ENCODE peak calls at places on chromosomes 12 and 14, in six cellular contexts. Z is tibial nerve, R is neural progenitor cell, O is MM.1S, W is cardiac muscle cell, Y is brain microvascular endothelial cell. U is an unnamed sample.
A peak's percentile ranks its signal among the peaks of the same experiment; 100 is the strongest.

GRCh38 chr14:95862243-95862642 is 14.4 kb upstream of the TUNAR start:
- DNase-seq in Z (no peak), R (peak; percentile 47), O (no peak), W (peak; percentile 74), Y (peak; percentile 3), U (no peak)

GRCh38 chr12:132084681-132085635 is 59.2 kb downstream of the DDX51 start:
- DNase-seq in Z (peak; percentile 19), R (peak; percentile 90), O (no peak), W (peak; percentile 85), Y (no peak), U (peak; percentile 74)

GRCh38 chr14:93008381-93008780 is 85.4 kb downstream of the CHGA start:
- DNase-seq in Z (no peak), R (no peak), O (no peak), W (no peak), Y (no peak), U (no peak)

GRCh38 chr12:121857322-121858246 is 1.1 kb downstream of the HPD start:
- DNase-seq in Z (no peak), R (peak; percentile 15), O (no peak), W (no peak), Y (no peak), U (no peak)

GRCh38 chr14:98170580-98170979 is 1101.4 kb downstream of the BCL11B start:
- DNase-seq in Z (no peak), R (no peak), O (no peak), W (no peak), Y (no peak), U (no peak)

GRCh38 chr12:56931474-56931978 is 2.7 kb downstream of the SDR9C7 start:
- DNase-seq in Z (no peak), R (peak; percentile 30), O (no peak), W (peak; percentile 50), Y (peak; percentile 8), U (peak; percentile 35)

GRCh38 chr14:55973285-55973800 is 144.9 kb upstream of the PELI2 start:
- DNase-seq in Z (no peak), R (no peak), O (no peak), W (no peak), Y (no peak), U (no peak)

GRCh38 chr12:124632510-124632909 is 65.1 kb upstream of the NCOR2 start:
- DNase-seq in Z (no peak), R (peak; percentile 50), O (no peak), W (peak; percentile 13), Y (no peak), U (peak; percentile 77)

GRCh38 chr12:15581006-15581405 is 208.2 kb downstream of the EPS8 start:
- DNase-seq in Z (no peak), R (no peak), O (no peak), W (no peak), Y (peak; percentile 49), U (no peak)

GRCh38 chr12:80869264-80869663 is 68.5 kb downstream of the LIN7A start:
- DNase-seq in Z (no peak), R (no peak), O (no peak), W (no peak), Y (no peak), U (no peak)

GRCh38 chr14:93084866-93085857 is 30.6 kb downstream of the ITPK1 start:
- DNase-seq in Z (no peak), R (no peak), O (no peak), W (no peak), Y (no peak), U (no peak)

GRCh38 chr12:25436206-25436912 is 116.7 kb downstream of the LMNTD1 start:
- DNase-seq in Z (peak; percentile 67), R (peak; percentile 79), O (peak; percentile 81), W (peak; percentile 68), Y (peak; percentile 58), U (peak; percentile 29)

GRCh38 chr12:99043319-99043914 is 398.3 kb downstream of the APAF1 start:
- DNase-seq in Z (peak; percentile 75), R (peak; percentile 82), O (peak; percentile 72), W (peak; percentile 74), Y (peak; percentile 61), U (peak; percentile 66)

GRCh38 chr14:53646925-53647324 is 309.7 kb downstream of the BMP4 start:
- DNase-seq in Z (no peak), R (peak; percentile 86), O (no peak), W (no peak), Y (no peak), U (no peak)

GRCh38 chr12:68336754-68337343 is 4.7 kb upstream of the MDM1 start:
- DNase-seq in Z (no peak), R (no peak), O (no peak), W (no peak), Y (no peak), U (no peak)

GRCh38 chr14:102144914-102145313 is 5.2 kb downstream of the WDR20 start:
- DNase-seq in Z (no peak), R (no peak), O (no peak), W (no peak), Y (no peak), U (no peak)

GRCh38 chr14:59215757-59216156 is 27.3 kb downstream of the DAAM1 start:
- DNase-seq in Z (no peak), R (no peak), O (no peak), W (no peak), Y (no peak), U (no peak)

GRCh38 chr14:102584871-102585869 is 7.3 kb upstream of the RCOR1 start:
- DNase-seq in Z (no peak), R (peak; percentile 95), O (no peak), W (peak; percentile 80), Y (no peak), U (peak; percentile 21)

GRCh38 chr14:37585971-37586759 is 8.9 kb downstream of the FOXA1 start:
- DNase-seq in Z (no peak), R (peak; percentile 36), O (no peak), W (no peak), Y (no peak), U (no peak)

GRCh38 chr14:37585101-37585479 is 10.0 kb downstream of the FOXA1 start:
- DNase-seq in Z (no peak), R (peak; percentile 66), O (no peak), W (no peak), Y (no peak), U (peak; percentile 18)

GRCh38 chr14:37586783-37587428 is 8.1 kb downstream of the FOXA1 start:
- DNase-seq in Z (no peak), R (no peak), O (no peak), W (no peak), Y (no peak), U (no peak)

GRCh38 chr14:37583358-37584210 is 11.5 kb downstream of the FOXA1 start:
- DNase-seq in Z (no peak), R (peak; percentile 92), O (no peak), W (no peak), Y (no peak), U (no peak)

DNA sequence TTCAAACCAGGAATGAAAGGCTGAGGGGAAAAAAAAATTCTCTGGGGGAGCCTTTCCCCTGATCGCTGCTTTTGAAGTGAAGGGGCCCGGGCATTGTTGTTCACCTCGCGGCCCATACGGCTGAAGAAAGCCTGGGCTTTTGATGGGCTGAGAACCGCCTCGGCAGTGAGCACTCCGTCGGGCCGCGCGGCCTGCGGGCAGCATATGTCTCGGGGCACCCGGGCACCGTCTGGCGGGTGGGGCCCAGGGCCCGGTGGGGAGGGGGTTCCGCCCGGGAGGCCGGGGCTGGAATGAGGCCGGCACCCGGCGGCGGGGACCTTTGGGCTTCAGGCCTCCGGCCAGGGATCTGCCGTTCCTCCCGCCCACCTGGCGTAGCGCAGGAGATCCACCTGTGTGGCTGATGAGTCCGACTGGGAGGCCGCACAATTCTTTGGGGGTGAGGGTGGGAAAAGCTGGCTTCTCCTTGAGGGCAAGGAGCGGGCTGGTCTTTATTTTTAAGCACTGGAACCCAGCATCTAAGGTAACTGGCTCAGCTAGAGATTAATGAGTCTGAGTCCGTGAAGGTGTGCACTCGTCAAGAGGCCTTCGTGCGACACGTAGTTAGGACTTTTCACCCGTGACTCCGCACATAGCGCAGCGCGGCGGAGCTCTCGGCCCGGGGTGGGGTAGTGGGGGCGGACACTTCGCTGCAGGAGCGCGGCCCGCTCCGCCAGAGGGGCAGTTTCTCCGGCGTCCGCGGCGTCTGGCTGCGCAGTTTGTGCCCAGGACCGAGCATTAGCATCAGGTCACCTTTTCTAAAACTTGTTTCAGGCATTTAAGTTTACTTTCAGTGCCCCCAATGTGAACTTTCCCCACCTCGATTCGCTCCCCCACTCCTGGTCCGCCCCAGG is 10.6 kb downstream of the FOXA1 start:
- DNase-seq in Z (no peak), R (no peak), O (no peak), W (no peak), Y (no peak), U (no peak)
- H3K27ac ChIP-seq in Z (no peak overlapping the region), R (no peak overlapping the region), O (no peak overlapping the region), W (no peak overlapping the region), Y (no peak overlapping the region), U (no peak overlapping the region)

DNA sequence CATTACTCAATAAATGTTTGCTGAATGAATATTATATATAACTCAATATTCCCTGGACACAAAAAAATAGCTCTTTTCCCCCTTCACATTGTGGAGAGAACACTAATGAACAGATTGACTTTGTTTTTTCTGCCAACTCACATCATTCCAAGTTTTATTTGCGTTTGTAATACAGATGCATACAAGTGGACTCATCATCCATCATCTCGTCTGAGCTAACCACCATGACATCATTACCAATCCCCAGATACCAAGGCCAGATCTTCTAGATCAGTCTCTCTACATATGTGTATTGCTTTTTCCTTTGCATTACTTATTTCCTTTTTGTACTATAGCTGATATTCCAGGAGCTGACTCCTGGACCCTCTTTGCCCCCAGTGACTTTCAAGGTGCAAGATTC is 193.0 kb upstream of the EEA1 start:
- DNase-seq in Z (no peak), R (no peak), O (no peak), W (no peak), Y (peak; percentile 87), U (no peak)
- H3K27me3 ChIP-seq in Z (no peaks in the 10 kb centered on the region), R (no peaks in the 10 kb centered on the region), O (no peaks in the 10 kb centered on the region), W (no peaks in the 10 kb centered on the region), Y (no peaks in the 10 kb centered on the region), U (no peaks in the 10 kb centered on the region)

GRCh38 chr14:51546099-51546498 is 105.6 kb upstream of the FRMD6 start:
- DNase-seq in Z (no peak), R (no peak), O (no peak), W (no peak), Y (no peak), U (no peak)

GRCh38 chr14:51547260-51547659 is 104.5 kb upstream of the FRMD6 start:
- DNase-seq in Z (peak; percentile 51), R (no peak), O (no peak), W (peak; percentile 4), Y (peak; percentile 99), U (no peak)

GRCh38 chr14:51547701-51548100 is 104.0 kb upstream of the FRMD6 start:
- DNase-seq in Z (no peak), R (no peak), O (no peak), W (no peak), Y (no peak), U (no peak)

GRCh38 chr14:51546603-51547258 is 105.0 kb upstream of the FRMD6 start:
- DNase-seq in Z (no peak), R (no peak), O (no peak), W (peak; percentile 49), Y (no peak), U (no peak)

DNA sequence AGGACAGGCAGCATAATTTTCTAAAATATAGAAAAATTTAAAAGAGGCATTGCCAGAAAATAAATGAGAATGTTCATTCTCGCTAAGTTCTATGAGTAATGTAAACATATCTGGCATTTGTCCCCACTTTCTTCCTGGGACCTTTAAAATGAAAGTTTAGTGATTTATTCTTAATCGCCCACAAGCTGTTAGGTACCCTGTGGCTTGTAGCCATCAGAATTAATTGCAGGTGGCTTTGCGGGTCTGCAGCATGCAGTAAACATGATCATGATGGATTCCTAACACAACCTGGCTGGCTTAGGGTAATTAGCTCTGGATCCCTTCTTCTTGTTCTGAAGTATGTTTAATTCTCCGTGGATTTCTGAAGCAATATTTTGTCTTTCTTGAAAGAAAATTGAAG is 103.5 kb upstream of the FRMD6 start:
- DNase-seq in Z (no peak), R (no peak), O (no peak), W (no peak), Y (no peak), U (peak; percentile 37)
- H3K27ac ChIP-seq in Z (no peak overlapping the region), R (no peak overlapping the region), O (no peak overlapping the region), W (no peak overlapping the region), Y (peak overlapping the region; percentile 94), U (no peak overlapping the region)

GRCh38 chr12:31218203-31219025 is 107.5 kb downstream of the SINHCAF start:
- DNase-seq in Z (no peak), R (no peak), O (no peak), W (no peak), Y (no peak), U (no peak)
- H3K27me3 ChIP-seq in Z (no peaks in the 10 kb centered on the region), R (peaks cover 11% of the 10 kb centered on the region), O (no peaks in the 10 kb centered on the region), W (no peaks in the 10 kb centered on the region), Y (peaks cover 3% of the 10 kb centered on the region), U (no peaks in the 10 kb centered on the region)